ENCODE peak calls at places on chromosomes 7 and 10, in seven cellular contexts. One of them, this sample, is unnamed.

GRCh38 chr7:18831943-18832342 is 285.5 kb downstream of the TWIST1 start:
- DNase-seq in ascending aorta: no peak
- DNase-seq in colonic mucosa: no peak
- DNase-seq in Panc1: no peak
- DNase-seq in left ventricle myocardium inferior: no peak
- DNase-seq in fibroblast of lung: no peak
- DNase-seq in bronchial epithelial cell: peak
- DNase-seq in this sample: no peak

GRCh38 chr10:110212119-110213006 is 5.0 kb downstream of the MXI1 start:
- DNase-seq in ascending aorta: no peak
- DNase-seq in colonic mucosa: peak
- DNase-seq in Panc1: no peak
- DNase-seq in left ventricle myocardium inferior: no peak
- DNase-seq in fibroblast of lung: no peak
- DNase-seq in bronchial epithelial cell: peak
- DNase-seq in this sample: no peak

GRCh38 chr10:44572146-44572545 is 187.2 kb upstream of the CXCL12 start:
- DNase-seq in ascending aorta: no peak
- DNase-seq in colonic mucosa: no peak
- DNase-seq in Panc1: no peak
- DNase-seq in left ventricle myocardium inferior: no peak
- DNase-seq in fibroblast of lung: no peak
- DNase-seq in bronchial epithelial cell: no peak
- DNase-seq in this sample: no peak

GRCh38 chr7:50146692-50147091 is 53.6 kb upstream of the ZPBP start:
- DNase-seq in ascending aorta: no peak
- DNase-seq in colonic mucosa: no peak
- DNase-seq in Panc1: no peak
- DNase-seq in left ventricle myocardium inferior: no peak
- DNase-seq in fibroblast of lung: no peak
- DNase-seq in bronchial epithelial cell: no peak
- DNase-seq in this sample: no peak

GRCh38 chr10:47451275-47451997 is 32.5 kb downstream of the ANXA8 start:
- DNase-seq in ascending aorta: no peak
- DNase-seq in colonic mucosa: no peak
- DNase-seq in Panc1: no peak
- DNase-seq in left ventricle myocardium inferior: no peak
- DNase-seq in fibroblast of lung: no peak
- DNase-seq in bronchial epithelial cell: no peak
- DNase-seq in this sample: no peak

GRCh38 chr10:48243487-48243886 is 31.0 kb downstream of the FRMPD2 start:
- DNase-seq in ascending aorta: no peak
- DNase-seq in colonic mucosa: no peak
- DNase-seq in Panc1: no peak
- DNase-seq in left ventricle myocardium inferior: no peak
- DNase-seq in fibroblast of lung: no peak
- DNase-seq in bronchial epithelial cell: no peak
- DNase-seq in this sample: no peak

GRCh38 chr10:10353326-10353725 is 664.3 kb upstream of the CELF2 start:
- DNase-seq in ascending aorta: no peak
- DNase-seq in colonic mucosa: no peak
- DNase-seq in Panc1: no peak
- DNase-seq in left ventricle myocardium inferior: no peak
- DNase-seq in fibroblast of lung: no peak
- DNase-seq in bronchial epithelial cell: no peak
- DNase-seq in this sample: no peak

GRCh38 chr10:75469018-75469616 is 37.7 kb downstream of the LRMDA start:
- DNase-seq in ascending aorta: no peak
- DNase-seq in colonic mucosa: peak
- DNase-seq in Panc1: no peak
- DNase-seq in left ventricle myocardium inferior: no peak
- DNase-seq in fibroblast of lung: peak
- DNase-seq in bronchial epithelial cell: peak
- DNase-seq in this sample: peak

GRCh38 chr7:148625342-148625741 is 34.8 kb downstream of the C7orf33 start:
- DNase-seq in ascending aorta: no peak
- DNase-seq in colonic mucosa: no peak
- DNase-seq in Panc1: no peak
- DNase-seq in left ventricle myocardium inferior: no peak
- DNase-seq in fibroblast of lung: no peak
- DNase-seq in bronchial epithelial cell: no peak
- DNase-seq in this sample: no peak

GRCh38 chr10:62852961-62853702 is 37.0 kb upstream of the EGR2 start:
- DNase-seq in ascending aorta: no peak
- DNase-seq in colonic mucosa: no peak
- DNase-seq in Panc1: no peak
- DNase-seq in left ventricle myocardium inferior: no peak
- DNase-seq in fibroblast of lung: no peak
- DNase-seq in bronchial epithelial cell: no peak
- DNase-seq in this sample: no peak

GRCh38 chr10:82150123-82150900 is 275.3 kb downstream of the NRG3 start:
- DNase-seq in ascending aorta: no peak
- DNase-seq in colonic mucosa: no peak
- DNase-seq in Panc1: no peak
- DNase-seq in left ventricle myocardium inferior: no peak
- DNase-seq in fibroblast of lung: peak
- DNase-seq in bronchial epithelial cell: no peak
- DNase-seq in this sample: peak

GRCh38 chr10:133481086-133481643 is 27.4 kb downstream of the SCART1 start:
- DNase-seq in ascending aorta: no peak
- DNase-seq in colonic mucosa: no peak
- DNase-seq in Panc1: no peak
- DNase-seq in left ventricle myocardium inferior: no peak
- DNase-seq in fibroblast of lung: no peak
- DNase-seq in bronchial epithelial cell: no peak
- DNase-seq in this sample: no peak

GRCh38 chr10:63068246-63068645 is 64.9 kb upstream of the NRBF2 start:
- DNase-seq in ascending aorta: no peak
- DNase-seq in colonic mucosa: no peak
- DNase-seq in Panc1: no peak
- DNase-seq in left ventricle myocardium inferior: no peak
- DNase-seq in fibroblast of lung: peak
- DNase-seq in bronchial epithelial cell: peak
- DNase-seq in this sample: peak

GRCh38 chr10:92240289-92241157 is 50.4 kb downstream of the CPEB3 start:
- DNase-seq in ascending aorta: peak
- DNase-seq in colonic mucosa: peak
- DNase-seq in Panc1: peak
- DNase-seq in left ventricle myocardium inferior: no peak
- DNase-seq in fibroblast of lung: peak
- DNase-seq in bronchial epithelial cell: peak
- DNase-seq in this sample: peak

GRCh38 chr7:20229652-20230500 is 12.7 kb upstream of the MACC1 start:
- DNase-seq in ascending aorta: no peak
- DNase-seq in colonic mucosa: no peak
- DNase-seq in Panc1: no peak
- DNase-seq in left ventricle myocardium inferior: no peak
- DNase-seq in fibroblast of lung: peak
- DNase-seq in bronchial epithelial cell: peak
- DNase-seq in this sample: peak

GRCh38 chr7:131501422-131501821 is 55.0 kb downstream of the PODXL start:
- DNase-seq in ascending aorta: no peak
- DNase-seq in colonic mucosa: no peak
- DNase-seq in Panc1: no peak
- DNase-seq in left ventricle myocardium inferior: no peak
- DNase-seq in fibroblast of lung: peak
- DNase-seq in bronchial epithelial cell: peak
- DNase-seq in this sample: peak

GRCh38 chr10:114550756-114551290 is 107.3 kb downstream of the ABLIM1 start:
- DNase-seq in ascending aorta: no peak
- DNase-seq in colonic mucosa: no peak
- DNase-seq in Panc1: no peak
- DNase-seq in left ventricle myocardium inferior: no peak
- DNase-seq in fibroblast of lung: peak
- DNase-seq in bronchial epithelial cell: peak
- DNase-seq in this sample: peak

GRCh38 chr10:132820056-132820455 is 34.1 kb upstream of the NKX6-2 start:
- DNase-seq in ascending aorta: no peak
- DNase-seq in colonic mucosa: no peak
- DNase-seq in Panc1: no peak
- DNase-seq in left ventricle myocardium inferior: no peak
- DNase-seq in fibroblast of lung: no peak
- DNase-seq in bronchial epithelial cell: no peak
- DNase-seq in this sample: no peak

GRCh38 chr10:71193516-71193915 is 18.9 kb upstream of the UNC5B start:
- DNase-seq in ascending aorta: no peak
- DNase-seq in colonic mucosa: no peak
- DNase-seq in Panc1: no peak
- DNase-seq in left ventricle myocardium inferior: no peak
- DNase-seq in fibroblast of lung: no peak
- DNase-seq in bronchial epithelial cell: no peak
- DNase-seq in this sample: no peak

GRCh38 chr7:22193361-22194016 is 163.5 kb downstream of the RAPGEF5 start:
- DNase-seq in ascending aorta: no peak
- DNase-seq in colonic mucosa: no peak
- DNase-seq in Panc1: no peak
- DNase-seq in left ventricle myocardium inferior: peak
- DNase-seq in fibroblast of lung: peak
- DNase-seq in bronchial epithelial cell: no peak
- DNase-seq in this sample: peak

GRCh38 chr10:120989996-120990395 is 138.8 kb downstream of the WDR11 start:
- DNase-seq in ascending aorta: no peak
- DNase-seq in colonic mucosa: no peak
- DNase-seq in Panc1: no peak
- DNase-seq in left ventricle myocardium inferior: no peak
- DNase-seq in fibroblast of lung: no peak
- DNase-seq in bronchial epithelial cell: no peak
- DNase-seq in this sample: no peak

GRCh38 chr7:23468721-23469149 is 1.6 kb downstream of the IGF2BP3 start:
- DNase-seq in ascending aorta: no peak
- DNase-seq in colonic mucosa: no peak
- DNase-seq in Panc1: no peak
- DNase-seq in left ventricle myocardium inferior: no peak
- DNase-seq in fibroblast of lung: no peak
- DNase-seq in bronchial epithelial cell: no peak
- DNase-seq in this sample: no peak
- H3K4me3 ChIP-seq in ascending aorta: peak
- H3K4me3 ChIP-seq in colonic mucosa: peak
- H3K4me3 ChIP-seq in Panc1: peak
- H3K4me3 ChIP-seq in left ventricle myocardium inferior: peak
- H3K4me3 ChIP-seq in fibroblast of lung: peak
- H3K4me3 ChIP-seq in bronchial epithelial cell: peak
- H3K4me3 ChIP-seq in this sample: peak

DNA sequence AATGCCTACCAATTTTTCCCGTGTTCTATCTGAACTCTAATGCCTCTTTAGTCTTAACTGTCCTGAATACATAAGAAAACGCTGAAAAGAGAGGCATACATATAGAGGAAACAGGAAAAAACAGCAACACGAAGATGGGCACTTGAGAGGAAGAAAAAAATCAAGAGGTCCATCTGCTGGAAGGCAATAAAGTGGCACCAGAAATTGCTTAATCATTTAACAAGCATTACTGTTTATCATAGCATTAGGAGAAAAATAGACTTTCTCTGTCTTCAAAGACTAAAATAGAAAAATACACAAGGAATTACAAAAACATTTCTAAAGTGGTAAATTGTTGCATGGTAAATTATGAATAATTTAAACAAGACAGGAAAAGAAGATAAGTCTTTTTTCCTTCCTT is 35.0 kb downstream of the NSUN6 start:
- DNase-seq in ascending aorta: no peak
- DNase-seq in colonic mucosa: no peak
- DNase-seq in Panc1: no peak
- DNase-seq in left ventricle myocardium inferior: no peak
- DNase-seq in fibroblast of lung: no peak
- DNase-seq in bronchial epithelial cell: no peak
- DNase-seq in this sample: peak
- TF ChIP-seq CTCF in ascending aorta: no peak
- TF ChIP-seq CTCF in colonic mucosa: no peak
- TF ChIP-seq CTCF in Panc1: no peak
- TF ChIP-seq CTCF in left ventricle myocardium inferior: no peak
- TF ChIP-seq CTCF in fibroblast of lung: peak
- TF ChIP-seq CTCF in bronchial epithelial cell: no peak
- TF ChIP-seq CTCF in this sample: peak

DNA sequence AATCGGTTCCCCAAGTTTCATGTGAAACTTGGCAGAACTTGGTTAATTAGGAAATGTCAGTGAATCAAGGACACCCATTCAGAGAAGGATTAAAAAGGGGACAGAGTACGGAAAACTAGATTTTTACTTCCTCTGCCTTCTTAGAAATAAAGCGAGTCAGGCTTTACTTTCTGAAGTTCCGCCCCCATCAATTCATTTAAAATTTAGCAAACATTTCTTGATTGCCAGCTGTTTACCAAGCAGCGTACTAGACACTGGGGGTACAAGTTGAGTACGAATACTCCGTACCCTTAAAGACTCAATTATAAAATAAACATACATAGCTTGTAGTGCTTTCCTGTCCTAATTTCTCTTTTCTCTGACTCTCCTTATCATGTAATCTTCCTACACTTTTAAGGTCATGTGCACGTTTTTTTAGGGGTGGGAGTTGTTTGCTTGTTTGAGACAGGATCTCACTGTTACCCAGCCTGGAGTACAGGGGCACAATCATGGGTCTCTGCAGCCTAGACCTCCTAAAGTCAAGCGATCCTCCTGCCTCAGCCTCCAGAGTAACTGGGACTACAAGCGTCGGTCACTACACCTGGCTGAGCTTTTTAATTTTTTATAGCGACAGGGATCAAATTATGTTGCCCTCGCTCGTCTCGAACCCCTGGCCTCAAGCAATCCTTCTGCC is 704 bp upstream of the ABI1 start:
- DNase-seq in ascending aorta: no peak
- DNase-seq in colonic mucosa: no peak
- DNase-seq in Panc1: no peak
- DNase-seq in left ventricle myocardium inferior: no peak
- DNase-seq in fibroblast of lung: no peak
- DNase-seq in bronchial epithelial cell: no peak
- DNase-seq in this sample: no peak
- H3K4me3 ChIP-seq in ascending aorta: peak
- H3K4me3 ChIP-seq in colonic mucosa: peak
- H3K4me3 ChIP-seq in Panc1: peak
- H3K4me3 ChIP-seq in left ventricle myocardium inferior: peak
- H3K4me3 ChIP-seq in fibroblast of lung: peak
- H3K4me3 ChIP-seq in bronchial epithelial cell: no peak
- H3K4me3 ChIP-seq in this sample: peak

GRCh38 chr10:97611473-97611872 is 21.8 kb downstream of the MORN4 start:
- DNase-seq in ascending aorta: no peak
- DNase-seq in colonic mucosa: no peak
- DNase-seq in Panc1: no peak
- DNase-seq in left ventricle myocardium inferior: no peak
- DNase-seq in fibroblast of lung: no peak
- DNase-seq in bronchial epithelial cell: no peak
- DNase-seq in this sample: no peak

GRCh38 chr10:97608991-97609561 is 19.6 kb downstream of the C10orf62 start:
- DNase-seq in ascending aorta: no peak
- DNase-seq in colonic mucosa: no peak
- DNase-seq in Panc1: no peak
- DNase-seq in left ventricle myocardium inferior: peak
- DNase-seq in fibroblast of lung: no peak
- DNase-seq in bronchial epithelial cell: no peak
- DNase-seq in this sample: no peak

GRCh38 chr10:97618285-97618684 is 15.0 kb downstream of the MORN4 start:
- DNase-seq in ascending aorta: no peak
- DNase-seq in colonic mucosa: no peak
- DNase-seq in Panc1: no peak
- DNase-seq in left ventricle myocardium inferior: no peak
- DNase-seq in fibroblast of lung: no peak
- DNase-seq in bronchial epithelial cell: no peak
- DNase-seq in this sample: no peak

GRCh38 chr10:97607076-97607635 is 17.6 kb downstream of the C10orf62 start:
- DNase-seq in ascending aorta: no peak
- DNase-seq in colonic mucosa: no peak
- DNase-seq in Panc1: no peak
- DNase-seq in left ventricle myocardium inferior: no peak
- DNase-seq in fibroblast of lung: no peak
- DNase-seq in bronchial epithelial cell: no peak
- DNase-seq in this sample: no peak

GRCh38 chr10:97612386-97612785 is 20.9 kb downstream of the MORN4 start:
- DNase-seq in ascending aorta: no peak
- DNase-seq in colonic mucosa: no peak
- DNase-seq in Panc1: no peak
- DNase-seq in left ventricle myocardium inferior: no peak
- DNase-seq in fibroblast of lung: peak
- DNase-seq in bronchial epithelial cell: peak
- DNase-seq in this sample: peak
- TF ChIP-seq CTCF in ascending aorta: peak
- TF ChIP-seq CTCF in colonic mucosa: no peak
- TF ChIP-seq CTCF in Panc1: no peak
- TF ChIP-seq CTCF in left ventricle myocardium inferior: peak
- TF ChIP-seq CTCF in fibroblast of lung: peak
- TF ChIP-seq CTCF in bronchial epithelial cell: peak
- TF ChIP-seq CTCF in this sample: peak

This sample was measured in fibroblast of villous mesenchyme.